ENCODE peak calls at places on chromosome 15, in five cellular contexts. Z is pons; J is neural crest cell; W is activated CD8-positive, alpha-beta memory T cell treated with anti-CD3 and anti-CD28 coated beads, Interleukin-2, amount 50 U/mL, for 48 hours; M is pancreas. D is an unnamed sample.

GRCh38 chr15:66854012-66854965 is 152.3 kb downstream of the SMAD6 start:
- DNase-seq in J (no peak), W (peak), M (no peak), Z (no peak), D (no peak)

GRCh38 chr15:25247418-25248030 is 191.3 kb downstream of the UBE3A start:
- DNase-seq in Z (no peak), J (no peak), W (no peak), M (no peak), D (no peak)

GRCh38 chr15:48190932-48191573 is 412 bp upstream of the CTXN2 start:
- DNase-seq in M (peak), W (peak), J (peak), Z (peak), D (peak)

GRCh38 chr15:78018445-78018844 is 59.1 kb downstream of the TBC1D2B start:
- DNase-seq in M (no peak), Z (no peak), J (no peak), W (no peak), D (no peak)

GRCh38 chr15:92113832-92114231 is 260.3 kb downstream of the SLCO3A1 start:
- DNase-seq in W (no peak), J (no peak), M (no peak), Z (no peak), D (no peak)

GRCh38 chr15:37907136-37907535 is 27.3 kb upstream of the TMCO5A start:
- DNase-seq in W (no peak), J (no peak), M (no peak), Z (no peak), D (no peak)

GRCh38 chr15:72116680-72117447 is 1.1 kb downstream of the MYO9A start:
- DNase-seq in W (no peak), M (peak), Z (peak), J (peak), D (no peak)

GRCh38 chr15:53404930-53405493 is 354.5 kb downstream of the WDR72 start:
- DNase-seq in J (no peak), Z (no peak), M (no peak), W (no peak), D (no peak)

GRCh38 chr15:40959331-40960141 is 6.3 kb downstream of the CHAC1 start:
- DNase-seq in Z (no peak), M (no peak), W (no peak), J (no peak), D (no peak)

GRCh38 chr15:43517354-43518072 is at the start of gene MAP1A:
- DNase-seq in J (peak), W (no peak), M (no peak), Z (peak), D (peak)

GRCh38 chr15:45131510-45131909 is 1.7 kb downstream of the DUOX1 start:
- DNase-seq in W (no peak), M (no peak), Z (no peak), J (no peak), D (no peak)

GRCh38 chr15:71634820-71635219 is 175.5 kb upstream of the NR2E3 start:
- DNase-seq in W (no peak), J (no peak), M (no peak), Z (no peak), D (no peak)

GRCh38 chr15:51681303-51681963 is at the start of gene SCG3:
- DNase-seq in J (peak), W (peak), Z (peak), M (peak), D (peak)

GRCh38 chr15:24678485-24678884 is 2.9 kb downstream of the NPAP1 start:
- DNase-seq in J (no peak), Z (no peak), M (no peak), W (no peak), D (no peak)

GRCh38 chr15:101505610-101506337 is 16.3 kb upstream of the PCSK6 start:
- DNase-seq in Z (no peak), J (no peak), W (no peak), M (no peak), D (no peak)

GRCh38 chr15:95912728-95913127 is 417.8 kb upstream of the NR2F2 start:
- DNase-seq in J (no peak), M (no peak), W (no peak), Z (no peak), D (no peak)

GRCh38 chr15:90039996-90040395 is 38.9 kb downstream of the ZNF710 start:
- DNase-seq in W (no peak), Z (no peak), M (no peak), J (no peak), D (no peak)

GRCh38 chr15:101204744-101205535 is 46.9 kb downstream of the CHSY1 start:
- DNase-seq in W (no peak), M (no peak), J (no peak), Z (no peak), D (no peak)

GRCh38 chr15:80317389-80318169 is 65.6 kb upstream of the CTXND1 start:
- DNase-seq in M (no peak), J (no peak), Z (peak), W (no peak), D (no peak)

GRCh38 chr15:62952969-62953368 is 89.6 kb upstream of the TPM1 start:
- DNase-seq in Z (no peak), J (no peak), M (no peak), W (no peak), D (no peak)

GRCh38 chr15:63274427-63274826 is 3.0 kb upstream of the APH1B start:
- DNase-seq in J (no peak), Z (no peak), W (no peak), M (no peak), D (no peak)

GRCh38 chr15:50257924-50258323 is 7.6 kb downstream of the HDC start:
- DNase-seq in J (no peak), Z (no peak), M (no peak), W (no peak), D (no peak)

GRCh38 chr15:98777426-98777825 is 129.1 kb downstream of the IGF1R start:
- DNase-seq in W (no peak), J (no peak), Z (no peak), M (no peak), D (no peak)

GRCh38 chr15:25188051-25188450 is 233.3 kb downstream of the SNRPN start:
- DNase-seq in M (no peak), W (no peak), J (no peak), Z (no peak), D (no peak)

GRCh38 chr15:60235951-60236710 is 161.7 kb downstream of the ANXA2 start:
- DNase-seq in W (no peak), J (no peak), M (no peak), Z (no peak), D (no peak)

GRCh38 chr15:58555168-58556027 is 123.6 kb downstream of the LIPC start:
- DNase-seq in Z (no peak), W (no peak), J (no peak), M (no peak), D (no peak)

GRCh38 chr15:80567721-80568157 is 127.4 kb upstream of the ABHD17C start:
- DNase-seq in M (no peak), Z (peak), J (peak), W (no peak), D (peak)

GRCh38 chr15:95174281-95174680 is 942.9 kb downstream of the MCTP2 start:
- DNase-seq in M (no peak), Z (no peak), W (no peak), J (no peak), D (no peak)

GRCh38 chr15:78727561-78727960 is 83.7 kb downstream of the ADAMTS7 start:
- DNase-seq in M (no peak), Z (no peak), W (no peak), J (no peak), D (no peak)

GRCh38 chr15:77392762-77393470 is 27.0 kb downstream of the PEAK1 start:
- DNase-seq in M (no peak), J (no peak), Z (no peak), W (no peak), D (no peak)

GRCh38 chr15:72382146-72382545 is 6.3 kb upstream of the HEXA start:
- DNase-seq in Z (no peak), J (no peak), W (no peak), M (no peak), D (no peak)